ENCODE peak calls at places on chromosomes 2 and 18, in four cellular contexts. A is globus pallidus; G is stimulated activated CD4-positive, alpha-beta T cell treated with anti-CD3 and anti-CD28 coated beads, Interleukin-1b, Interleukin-23, amount 100 ng/mL, for 4 hours; P is stimulated activated CD8-positive, alpha-beta memory T cell treated with anti-CD3 and anti-CD28 coated beads, Interleukin-12 subunit alpha, Interleukin-12 subunit beta, amount 100 ng/mL, for 1 hour. F is an unnamed sample.

GRCh38 chr18:3916082-3916481 is 466.1 kb downstream of the TGIF1 start:
- DNase-seq in G (no peak), A (no peak), P (no peak), F (no peak)

GRCh38 chr2:30404354-30405265 is 42.4 kb upstream of the LCLAT1 start:
- DNase-seq in P (no peak), A (no peak), G (no peak), F (no peak)

GRCh38 chr2:121830809-121831208 is 75.4 kb downstream of the TSN start:
- DNase-seq in A (no peak), G (no peak), P (no peak), F (no peak)

GRCh38 chr18:67516432-67517223 is at the start of gene DSEL:
- DNase-seq in P (peak; percentile 96), A (peak; percentile 98), G (peak; percentile 100), F (peak; percentile 91)

GRCh38 chr2:33620-34019 is 12.7 kb downstream of the FAM110C start:
- DNase-seq in G (peak; percentile 53), A (no peak), P (peak; percentile 39), F (no peak)

GRCh38 chr18:38047820-38048219 is 482.2 kb upstream of the CELF4 start:
- DNase-seq in G (no peak), P (no peak), A (no peak), F (no peak)

GRCh38 chr2:15243762-15244161 is 317.4 kb downstream of the NBAS start:
- DNase-seq in A (no peak), P (no peak), G (no peak), F (no peak)

GRCh38 chr18:986552-986951 is 81.9 kb downstream of the ADCYAP1 start:
- DNase-seq in P (no peak), G (no peak), A (no peak), F (no peak)

GRCh38 chr18:35467624-35468016 is 30.1 kb downstream of the INO80C start:
- DNase-seq in G (no peak), P (no peak), A (no peak), F (no peak)

GRCh38 chr2:233922471-233922870 is 5.3 kb downstream of the TRPM8 start:
- DNase-seq in A (no peak), P (no peak), G (no peak), F (no peak)

GRCh38 chr2:14634885-14635871 is 2.7 kb downstream of the LRATD1 start:
- DNase-seq in G (no peak), P (no peak), A (peak; percentile 38), F (peak; percentile 63)

GRCh38 chr2:240559271-240559670 is 886 bp upstream of the DUSP28 start:
- DNase-seq in A (no peak), G (no peak), P (no peak), F (no peak)

GRCh38 chr2:135874966-135875365 is 1.3 kb downstream of the MCM6 start:
- DNase-seq in P (no peak), G (no peak), A (no peak), F (no peak)

GRCh38 chr2:216147172-216148131 is 38.3 kb downstream of the XRCC5 start:
- DNase-seq in G (no peak), A (no peak), P (no peak), F (no peak)

GRCh38 chr2:94871226-94872087 is at the start of gene TEKT4:
- DNase-seq in P (no peak), A (no peak), G (no peak), F (no peak)

GRCh38 chr2:183269956-183270355 is 145.7 kb downstream of the NUP35 start:
- DNase-seq in A (no peak), G (no peak), P (no peak), F (no peak)

GRCh38 chr2:41937464-41937861 is 110.4 kb upstream of the PKDCC start:
- DNase-seq in A (no peak), P (no peak), G (no peak), F (no peak)

GRCh38 chr2:109728809-109729208 is 65.3 kb upstream of the RGPD5 start:
- DNase-seq in P (no peak), G (no peak), A (no peak), F (peak; percentile 14)